ENCODE peak calls at places on chromosome 2, in four cellular contexts. P, A, Z and U are unnamed samples.

GRCh38 chr2:234003972-234004617 is 46.4 kb upstream of the SPP2 start:
- DNase-seq in A (no peak), P (no peak), Z (no peak), U (peak)

GRCh38 chr2:17911491-17912260 is 33.2 kb downstream of the KCNS3 start:
- DNase-seq in Z (no peak), P (no peak), A (no peak), U (no peak)

GRCh38 chr2:53939656-53940055 is 31.1 kb downstream of the PSME4 start:
- DNase-seq in Z (no peak), A (no peak), P (no peak), U (no peak)

GRCh38 chr2:178419123-178419522 is 31.9 kb downstream of the PRKRA start:
- DNase-seq in P (peak), A (peak), Z (no peak), U (no peak)

GRCh38 chr2:974054-974453 is 23.4 kb downstream of the SNTG2 start:
- DNase-seq in A (no peak), Z (no peak), P (no peak), U (no peak)

GRCh38 chr2:178761759-178762371 is 45.4 kb downstream of the TTN start:
- DNase-seq in Z (no peak), P (peak), A (no peak), U (no peak)

GRCh38 chr2:1727101-1727771 is 17.1 kb downstream of the PXDN start:
- DNase-seq in A (no peak), Z (no peak), P (no peak), U (peak)

GRCh38 chr2:129731925-129732629 is 247.4 kb upstream of the RAB6C start:
- DNase-seq in A (no peak), P (no peak), Z (no peak), U (no peak)

GRCh38 chr2:42554392-42554791 is 14.0 kb upstream of the MTA3 start:
- DNase-seq in Z (no peak), P (no peak), A (no peak), U (no peak)

GRCh38 chr2:209334188-209335017 is 89.4 kb upstream of the MAP2 start:
- DNase-seq in P (peak), Z (peak), A (peak), U (peak)

GRCh38 chr2:102052367-102052764 is 60.6 kb downstream of the IL1R2 start:
- DNase-seq in Z (no peak), P (no peak), A (no peak), U (no peak)

GRCh38 chr2:160104115-160104514 is 41.7 kb upstream of the PLA2R1 start:
- DNase-seq in Z (no peak), A (no peak), P (no peak), U (no peak)

GRCh38 chr2:174059875-174060226 is 94.7 kb upstream of the SP3 start:
- DNase-seq in A (no peak), Z (no peak), P (no peak), U (no peak)

GRCh38 chr2:202007015-202008011 is 26.3 kb upstream of the FZD7 start:
- DNase-seq in A (no peak), Z (no peak), P (no peak), U (no peak)

GRCh38 chr2:18721038-18721922 is 131.9 kb upstream of the NT5C1B start:
- DNase-seq in Z (no peak), P (no peak), A (no peak), U (no peak)

GRCh38 chr2:204665244-204665643 is 120.0 kb downstream of the PARD3B start:
- DNase-seq in A (no peak), P (no peak), Z (no peak), U (no peak)

GRCh38 chr2:196066794-196067382 is 1.7 kb downstream of the DNAH7 start:
- DNase-seq in A (no peak), Z (no peak), P (peak), U (no peak)

GRCh38 chr2:181686566-181687185 is 6.4 kb upstream of the NEUROD1 start:
- DNase-seq in P (no peak), A (no peak), Z (no peak), U (no peak)

GRCh38 chr2:181684454-181685149 is 4.3 kb upstream of the NEUROD1 start:
- DNase-seq in A (no peak), P (no peak), Z (no peak), U (no peak)

GRCh38 chr2:181682795-181683517 is 2.6 kb upstream of the NEUROD1 start:
- DNase-seq in P (no peak), Z (no peak), A (no peak), U (no peak)

GRCh38 chr2:181683518-181684453 is 3.5 kb upstream of the NEUROD1 start:
- DNase-seq in Z (no peak), P (peak), A (no peak), U (no peak)

DNA sequence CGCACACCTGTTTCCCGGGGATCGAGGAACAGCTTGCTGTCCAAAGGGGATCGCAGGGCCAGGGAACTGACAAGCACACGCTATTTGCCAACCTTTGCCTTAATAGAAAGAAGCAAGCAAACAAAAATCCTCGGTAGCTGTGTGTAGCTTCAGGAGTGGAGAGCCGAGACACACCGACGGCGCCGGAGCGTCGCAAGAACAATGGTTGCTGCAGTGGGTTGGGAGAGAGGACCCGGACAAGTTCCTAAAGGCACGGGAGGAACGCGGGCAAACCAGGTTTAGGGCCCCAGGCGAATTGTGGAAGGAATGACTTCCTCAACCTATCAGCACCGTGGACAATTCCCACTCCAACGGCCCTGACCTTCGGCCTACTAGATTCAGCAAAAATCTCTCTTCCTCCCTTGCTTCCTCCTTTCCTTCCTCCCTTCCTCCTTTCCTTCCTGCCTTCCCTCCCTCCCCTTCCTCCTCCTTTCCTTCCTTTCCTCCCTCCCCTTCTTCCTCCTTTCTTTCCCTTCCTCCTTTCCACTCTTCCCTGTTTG is 4.9 kb upstream of the NEUROD1 start:
- DNase-seq in A (no peak), P (no peak), Z (no peak), U (no peak)
- H3K4me3 ChIP-seq in A (no peak), P (no peak), Z (no peak), U (no peak)

GRCh38 chr2:3403587-3404334 is 24.3 kb downstream of the TRAPPC12 start:
- DNase-seq in A (no peak), P (no peak), Z (no peak), U (no peak)

GRCh38 chr2:3404495-3404894 is 25.0 kb downstream of the TRAPPC12 start:
- DNase-seq in A (no peak), P (no peak), Z (no peak), U (peak)

GRCh38 chr2:3405308-3405707 is 25.8 kb downstream of the TRAPPC12 start:
- DNase-seq in P (no peak), A (no peak), Z (no peak), U (no peak)

GRCh38 chr2:3406501-3406900 is 27.0 kb downstream of the TRAPPC12 start:
- DNase-seq in A (no peak), P (no peak), Z (no peak), U (no peak)

GRCh38 chr2:3405876-3406275 is 26.4 kb downstream of the TRAPPC12 start:
- DNase-seq in Z (no peak), A (no peak), P (no peak), U (no peak)
- TF ChIP-seq POLR2A in Z (no peak), A (no peak), P (no peak), U (no peak)

GRCh38 chr2:63047193-63047533 is 3.5 kb upstream of the OTX1 start:
- DNase-seq in A (no peak), P (no peak), Z (no peak), U (no peak)
- H3K4me3 ChIP-seq in A (peak), P (no peak), Z (no peak), U (no peak)

GRCh38 chr2:215431778-215432758 is 3.8 kb downstream of the FN1 start:
- DNase-seq in Z (no peak), P (no peak), A (no peak), U (no peak)
- TF ChIP-seq POLR2A in Z (no peak), P (no peak), A (no peak), U (no peak)